ENCODE peak calls at places on chromosomes 11 and 22, in seven cellular contexts. F, Q, Z, G, M, K and C are unnamed samples.

GRCh38 chr11:73198677-73199076 is 19.4 kb upstream of the P2RY2 start:
- DNase-seq in K (no peak), M (no peak), Z (peak), Q (no peak), F (no peak), G (peak), C (no peak)

GRCh38 chr11:15618583-15619032 is 503.9 kb downstream of the INSC start:
- DNase-seq in K (no peak), Z (peak), M (no peak), F (no peak), Q (no peak), G (no peak), C (peak)

GRCh38 chr11:65505434-65506315 is 6.8 kb downstream of the MALAT1 start:
- DNase-seq in F (no peak), Q (peak), M (no peak), Z (no peak), G (no peak), K (no peak), C (no peak)

GRCh38 chr11:123188508-123189165 is 6.4 kb downstream of the CLMP start:
- DNase-seq in Q (no peak), K (no peak), F (no peak), Z (no peak), M (no peak), G (no peak), C (no peak)

GRCh38 chr22:39559456-39560105 is 11.0 kb upstream of the CACNA1I start:
- DNase-seq in G (no peak), F (peak), M (peak), Q (peak), Z (no peak), K (no peak), C (peak)

GRCh38 chr11:120601566-120601965 is 90.0 kb downstream of the GRIK4 start:
- DNase-seq in M (no peak), F (no peak), K (no peak), Z (no peak), G (no peak), Q (no peak), C (no peak)

GRCh38 chr11:57336111-57336666 is 497 bp upstream of the SSRP1 start:
- DNase-seq in F (no peak), G (no peak), Z (no peak), M (no peak), K (no peak), Q (no peak), C (no peak)

GRCh38 chr11:69500285-69501120 is 19.0 kb downstream of the LINC01488 start:
- DNase-seq in Z (no peak), M (no peak), F (peak), Q (no peak), K (no peak), G (no peak), C (no peak)

GRCh38 chr11:65422633-65423515 is at the start of gene NEAT1:
- DNase-seq in Z (peak), F (peak), Q (peak), G (peak), K (no peak), M (peak), C (peak)

GRCh38 chr22:24990344-24990905 is 37.9 kb downstream of the KIAA1671 start:
- DNase-seq in Z (no peak), F (no peak), G (no peak), M (no peak), K (no peak), Q (no peak), C (no peak)

GRCh38 chr22:41780714-41781507 is 19.6 kb upstream of the CCDC134 start:
- DNase-seq in Q (peak), F (no peak), G (no peak), Z (peak), M (no peak), K (peak), C (no peak)

GRCh38 chr11:36432747-36433146 is 77.3 kb downstream of the TRAF6 start:
- DNase-seq in M (no peak), K (no peak), F (no peak), Z (no peak), Q (no peak), G (no peak), C (no peak)

GRCh38 chr11:196786-197731 is 4.2 kb downstream of the SCGB1C1 start:
- DNase-seq in F (no peak), G (no peak), Q (no peak), K (no peak), Z (no peak), M (no peak), C (no peak)

GRCh38 chr11:11043676-11044075 is 185.8 kb upstream of the ZBED5 start:
- DNase-seq in G (no peak), M (no peak), Z (no peak), F (no peak), K (no peak), Q (no peak), C (no peak)

GRCh38 chr11:105786766-105787165 is 176.9 kb downstream of the GRIA4 start:
- DNase-seq in F (no peak), Z (no peak), M (no peak), Q (no peak), G (no peak), K (no peak), C (no peak)

GRCh38 chr11:67507242-67507890 is 596 bp downstream of the CDK2AP2 start:
- DNase-seq in Z (no peak), K (no peak), G (peak), Q (peak), M (peak), F (no peak), C (peak)

GRCh38 chr11:122642472-122642922 is 13.0 kb upstream of the UBASH3B start:
- DNase-seq in M (no peak), K (no peak), F (no peak), Z (peak), Q (no peak), G (peak), C (peak)

GRCh38 chr11:130451261-130452019 is 3.0 kb downstream of the ADAMTS15 start:
- DNase-seq in K (no peak), Q (no peak), Z (no peak), F (no peak), G (no peak), M (no peak), C (no peak)

GRCh38 chr22:25101986-25102385 is 97.7 kb upstream of the CRYBB3 start:
- DNase-seq in M (no peak), Z (no peak), G (no peak), F (no peak), Q (no peak), K (no peak), C (no peak)

GRCh38 chr11:11085580-11085979 is 227.7 kb upstream of the ZBED5 start:
- DNase-seq in G (no peak), Z (no peak), F (no peak), Q (no peak), M (no peak), K (no peak), C (no peak)

GRCh38 chr11:72595292-72595684 is 78.9 kb downstream of the PDE2A start:
- DNase-seq in Z (no peak), F (no peak), G (no peak), Q (no peak), M (no peak), K (no peak), C (no peak)

GRCh38 chr11:112127056-112127455 is 36.8 kb downstream of the IL18 start:
- DNase-seq in M (no peak), Q (no peak), Z (no peak), F (no peak), K (no peak), G (no peak), C (no peak)

GRCh38 chr11:111944651-111945051 is 7.5 kb downstream of the DIXDC1 start:
- DNase-seq in G (no peak), F (no peak), M (no peak), K (no peak), Q (no peak), Z (no peak), C (no peak)

GRCh38 chr11:111372538-111372937 is 6.5 kb downstream of the POU2AF1 start:
- DNase-seq in Z (no peak), G (no peak), M (no peak), F (no peak), Q (no peak), K (no peak), C (no peak)

GRCh38 chr11:61106906-61107470 is 4.7 kb downstream of the CD5 start:
- DNase-seq in Z (no peak), F (no peak), M (no peak), G (no peak), Q (no peak), K (no peak), C (no peak)

GRCh38 chr11:94854770-94855633 is 86.8 kb downstream of the AMOTL1 start:
- DNase-seq in Z (no peak), Q (no peak), F (no peak), K (no peak), G (no peak), M (no peak), C (no peak)

GRCh38 chr22:42022162-42022847 is 23.7 kb downstream of the WBP2NL start:
- DNase-seq in Z (no peak), M (no peak), K (peak), F (no peak), Q (no peak), G (no peak), C (no peak)

GRCh38 chr11:66172146-66172545 is 96.3 kb upstream of the RAB1B start:
- DNase-seq in Q (peak), K (no peak), M (no peak), G (peak), F (no peak), Z (no peak), C (no peak)

GRCh38 chr11:95698939-95699562 is 90.5 kb downstream of the FAM76B start:
- DNase-seq in G (no peak), M (no peak), K (no peak), Z (peak), F (no peak), Q (no peak), C (no peak)

GRCh38 chr11:62680825-62681240 is 2.0 kb upstream of the UBXN1 start:
- DNase-seq in Z (peak), M (no peak), Q (peak), F (peak), G (peak), K (no peak), C (peak)

GRCh38 chr22:44325718-44326548 is 13.2 kb upstream of the SHISAL1 start:
- DNase-seq in Z (no peak), Q (no peak), M (no peak), F (peak), K (no peak), G (no peak), C (no peak)

GRCh38 chr11:121467965-121468364 is 15.2 kb upstream of the SORL1-AS1 start:
- DNase-seq in G (no peak), Q (no peak), F (no peak), Z (no peak), M (no peak), K (peak), C (no peak)

GRCh38 chr11:114180301-114181055 is 115.7 kb upstream of the NNMT start:
- DNase-seq in Z (peak), G (no peak), K (no peak), Q (no peak), M (no peak), F (peak), C (peak)

GRCh38 chr11:33532720-33533119 is 167.9 kb downstream of the C11orf91 start:
- DNase-seq in Q (no peak), M (no peak), Z (no peak), F (no peak), G (no peak), K (no peak), C (no peak)
- TF ChIP-seq JUND in Q (no peak), M (no peak), Z (no peak), F (no peak), G (no peak), K (no peak), C (no peak)

DNA sequence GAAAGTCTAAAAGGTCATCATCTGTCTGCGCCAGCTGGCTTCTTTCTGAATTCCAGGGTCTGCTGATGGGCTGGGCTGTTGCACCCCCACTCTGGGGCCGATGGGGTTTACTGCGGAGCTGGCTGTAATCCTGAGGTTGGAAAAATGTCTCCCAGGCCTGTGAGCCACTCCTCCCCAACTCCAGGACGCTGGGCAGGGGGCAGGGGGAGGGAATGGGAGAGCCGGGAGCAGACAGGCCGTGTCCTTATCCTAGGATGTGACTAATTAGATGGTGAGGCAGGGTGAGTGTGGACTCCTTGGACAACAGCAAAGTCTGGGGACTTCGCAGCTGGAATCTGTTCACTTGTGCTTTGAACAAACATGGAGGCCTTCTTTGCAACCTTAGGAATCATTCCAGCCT is 48.7 kb downstream of the LRRC32 start:
- DNase-seq in M (no peak), Q (no peak), Z (no peak), K (no peak), F (no peak), G (no peak), C (no peak)
- TF ChIP-seq JUND in M (no peak), Q (no peak), Z (no peak), K (no peak), F (no peak), G (no peak), C (no peak)

DNA sequence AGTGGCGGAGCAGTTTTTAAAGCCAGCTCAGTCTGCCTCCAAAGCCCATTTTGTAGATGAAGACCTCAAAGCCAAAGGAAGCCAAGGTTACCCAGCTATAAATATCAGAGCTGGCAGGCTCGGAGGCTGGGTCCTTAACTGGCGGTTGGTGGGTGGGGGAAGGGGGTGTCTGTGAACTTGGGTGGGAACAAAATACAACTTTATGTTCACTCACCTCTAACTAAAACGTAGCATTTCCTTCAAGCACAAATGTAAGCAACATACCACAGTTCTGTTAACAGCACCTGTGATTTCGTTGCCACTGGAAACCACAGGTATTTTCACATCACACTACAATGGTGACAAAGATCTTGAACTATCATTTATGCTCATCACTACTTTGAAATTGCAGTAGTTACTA is 99.7 kb upstream of the SYT13 start:
- DNase-seq in K (no peak), Q (no peak), M (no peak), F (no peak), G (no peak), Z (no peak), C (no peak)
- TF ChIP-seq JUND in K (no peak), Q (no peak), M (no peak), F (no peak), G (no peak), Z (no peak), C (no peak)

GRCh38 chr11:118528511-118528910 is 1.2 kb downstream of the TTC36 start:
- DNase-seq in Z (no peak), F (no peak), Q (no peak), G (no peak), M (no peak), K (no peak), C (no peak)

GRCh38 chr11:118530683-118531596 is at the start of gene TMEM25:
- DNase-seq in K (no peak), Q (peak), F (peak), G (no peak), M (no peak), Z (peak), C (peak)

GRCh38 chr11:118529584-118530175 is 1.3 kb upstream of the TMEM25 start:
- DNase-seq in G (no peak), K (no peak), F (no peak), Z (no peak), Q (no peak), M (no peak), C (no peak)

GRCh38 chr11:118531597-118532084 is 649 bp downstream of the TMEM25 start:
- DNase-seq in Q (no peak), K (no peak), M (no peak), Z (peak), F (peak), G (no peak), C (no peak)

DNA sequence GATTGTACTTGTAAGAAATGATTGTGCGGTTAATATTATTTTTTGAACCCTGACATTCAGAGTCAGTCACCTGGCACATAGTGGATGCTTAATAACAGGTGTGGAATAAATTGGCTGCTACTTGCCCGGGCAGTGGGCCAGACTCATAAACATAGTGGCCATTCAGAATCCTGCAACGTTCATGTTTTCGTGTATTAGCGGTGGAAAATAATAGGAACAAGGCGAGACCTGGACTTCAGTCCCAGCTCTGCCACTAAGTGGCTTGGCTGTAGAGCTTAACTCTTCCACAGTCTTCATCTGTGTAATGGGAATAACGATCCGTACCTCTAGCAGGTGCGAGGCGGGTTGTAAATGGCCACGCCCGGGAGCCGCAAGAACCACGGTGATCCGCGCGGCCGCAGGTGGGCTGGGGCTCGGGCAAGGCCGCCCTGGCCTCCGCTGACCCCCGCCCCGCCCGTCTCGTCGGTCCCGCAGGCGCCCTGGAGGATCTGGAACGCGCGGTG is 761 bp upstream of the TMEM25 start:
- DNase-seq in Z (no peak), Q (no peak), M (no peak), F (no peak), K (no peak), G (no peak), C (peak)
- TF ChIP-seq JUND in Z (no peak), Q (no peak), M (no peak), F (no peak), K (no peak), G (no peak), C (no peak)

DNA sequence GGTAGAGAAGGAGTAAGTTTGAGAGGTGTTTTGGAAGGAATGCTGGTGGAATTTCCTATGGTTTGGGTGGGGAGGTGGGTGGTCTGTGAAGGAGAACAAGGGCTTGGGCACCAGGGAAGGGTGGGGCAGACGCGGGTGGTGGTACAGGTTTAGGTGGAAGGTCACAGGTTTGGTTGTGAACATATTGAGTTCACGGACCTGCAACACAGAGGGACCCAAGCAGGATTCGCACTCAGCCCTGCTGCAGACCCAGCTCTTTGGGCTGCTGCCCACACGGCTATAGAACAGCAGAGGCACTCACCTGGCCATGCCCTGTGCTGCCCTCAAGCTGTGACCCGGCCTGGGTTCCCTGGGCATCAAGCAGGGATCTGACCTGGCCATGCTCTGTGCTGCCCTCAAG is 33.5 kb upstream of the EMID1 start:
- DNase-seq in F (no peak), M (no peak), G (no peak), Q (no peak), Z (no peak), K (no peak), C (no peak)
- TF ChIP-seq JUND in F (no peak), M (no peak), G (no peak), Q (no peak), Z (no peak), K (no peak), C (no peak)

GRCh38 chr22:31742115-31742514 is 7.8 kb downstream of the PRR14L start:
- DNase-seq in G (no peak), Q (no peak), Z (no peak), F (no peak), M (no peak), K (no peak), C (no peak)
- TF ChIP-seq JUND in G (no peak), Q (no peak), Z (no peak), F (no peak), M (no peak), K (no peak), C (no peak)

GRCh38 chr11:12288212-12288933 is 89.0 kb upstream of the PARVA start:
- DNase-seq in Q (peak), F (peak), K (no peak), M (peak), Z (peak), G (peak), C (peak)

GRCh38 chr11:12288934-12289666 is 88.3 kb upstream of the PARVA start:
- DNase-seq in G (no peak), F (no peak), M (no peak), Z (no peak), Q (no peak), K (no peak), C (no peak)

GRCh38 chr11:12287009-12287373 is 90.4 kb upstream of the PARVA start:
- DNase-seq in Q (no peak), F (peak), Z (peak), K (no peak), G (peak), M (no peak), C (no peak)

GRCh38 chr11:12286606-12287005 is 90.8 kb upstream of the PARVA start:
- DNase-seq in M (no peak), G (no peak), K (no peak), F (no peak), Q (no peak), Z (no peak), C (no peak)

DNA sequence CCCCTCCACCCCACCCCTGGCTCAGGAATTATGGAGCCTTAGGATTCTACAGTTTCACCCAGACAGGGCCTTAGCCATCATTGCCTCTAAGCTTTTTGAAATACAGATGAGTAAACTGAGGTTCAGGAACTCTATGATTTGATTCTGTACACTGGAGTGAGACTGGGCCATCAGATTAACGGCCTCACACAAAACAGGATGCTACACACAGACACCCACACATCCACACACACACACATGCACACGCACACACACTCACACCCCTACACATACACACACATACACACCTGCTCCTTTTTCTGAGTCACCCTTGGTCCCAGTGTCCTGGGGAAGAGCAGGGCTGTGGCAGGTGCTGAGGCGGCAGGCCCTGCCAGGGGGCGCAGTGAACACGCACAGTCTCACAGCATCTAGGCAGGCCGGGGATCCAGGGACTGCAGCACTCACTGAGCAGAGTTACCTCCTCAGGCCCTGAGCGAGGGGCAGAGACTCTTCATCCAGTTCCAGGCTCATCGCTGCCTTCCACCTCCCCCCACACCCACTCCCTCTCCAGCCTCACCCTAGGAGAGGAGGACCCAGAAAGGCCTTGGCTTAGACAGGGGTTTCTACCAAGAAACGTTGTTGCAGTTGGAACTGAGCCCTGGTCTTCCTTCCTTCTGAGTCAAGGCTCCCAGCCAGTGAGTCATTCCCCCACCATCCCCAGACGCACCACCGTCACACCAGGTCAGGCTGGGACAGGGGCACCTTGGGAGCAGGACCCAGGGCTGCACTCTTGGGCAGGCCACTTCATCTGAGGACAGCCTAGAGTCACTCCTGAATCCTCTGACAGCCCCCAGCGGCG is 89.8 kb upstream of the PARVA start:
- DNase-seq in G (peak), K (no peak), M (peak), Q (peak), Z (peak), F (peak), C (peak)
- TF ChIP-seq JUND in G (peak), K (no peak), M (peak), Q (no peak), Z (no peak), F (peak), C (no peak)

GRCh38 chr11:71249301-71249700 is 3.1 kb downstream of the SHANK2 start:
- DNase-seq in G (no peak), M (no peak), Z (no peak), K (no peak), F (peak), Q (no peak), C (peak)
- TF ChIP-seq JUND in G (no peak), M (no peak), Z (no peak), K (no peak), F (no peak), Q (no peak), C (no peak)